ENCODE peak calls at places on chromosomes 7 and 10, in four cellular contexts. F is CD8-positive, alpha-beta T cell; I is cardiac muscle cell; K is upper lobe of right lung. Y is an unnamed sample.

GRCh38 chr7:106773228-106773627 is 91.9 kb upstream of the PIK3CG start:
- DNase-seq in F (no peak), I (no peak), K (no peak), Y (no peak)

GRCh38 chr7:157096286-157097055 is 42.3 kb upstream of the UBE3C start:
- DNase-seq in F (no peak), I (no peak), K (no peak), Y (no peak)

GRCh38 chr10:63713191-63714144 is 192.3 kb downstream of the REEP3 start:
- DNase-seq in F (no peak), I (peak), K (no peak), Y (no peak)

GRCh38 chr7:3065724-3066143 is 22.1 kb upstream of the CARD11 start:
- DNase-seq in F (peak), I (peak), K (no peak), Y (peak)

GRCh38 chr10:110912374-110912773 is 6.6 kb downstream of the BBIP1 start:
- DNase-seq in F (no peak), I (no peak), K (no peak), Y (no peak)

GRCh38 chr10:235921-236320 is 100.7 kb downstream of the ZMYND11 start:
- DNase-seq in F (no peak), I (no peak), K (no peak), Y (no peak)

GRCh38 chr7:149209518-149210269 is 14.3 kb downstream of the ZNF282 start:
- DNase-seq in F (peak), I (peak), K (no peak), Y (peak)

GRCh38 chr10:106027240-106027639 is 1137.3 kb downstream of the SORCS1 start:
- DNase-seq in F (no peak), I (no peak), K (no peak), Y (no peak)

GRCh38 chr7:105439174-105439893 is 50.6 kb upstream of the SRPK2 start:
- DNase-seq in F (no peak), I (no peak), K (peak), Y (no peak)

GRCh38 chr10:117938104-117938503 is 108.6 kb downstream of the RAB11FIP2 start:
- DNase-seq in F (no peak), I (no peak), K (no peak), Y (no peak)

GRCh38 chr10:6062101-6062771 is at the start of gene IL2RA:
- DNase-seq in F (no peak), I (no peak), K (no peak), Y (no peak)

GRCh38 chr10:68756246-68756645 is 35.2 kb downstream of the CCAR1 start:
- DNase-seq in F (no peak), I (no peak), K (no peak), Y (no peak)

GRCh38 chr10:43024942-43025700 is 51.7 kb upstream of the RET start:
- DNase-seq in F (no peak), I (no peak), K (peak), Y (no peak)

GRCh38 chr10:47243791-47244190 is 56.2 kb upstream of the GDF10 start:
- DNase-seq in F (no peak), I (no peak), K (no peak), Y (no peak)

GRCh38 chr10:116278832-116279231 is 5.8 kb upstream of the GFRA1 start:
- DNase-seq in F (no peak), I (no peak), K (no peak), Y (no peak)

GRCh38 chr7:156148547-156148946 is 336.3 kb upstream of the SHH start:
- DNase-seq in F (no peak), I (no peak), K (peak), Y (no peak)

GRCh38 chr7:132065973-132066611 is 509.7 kb upstream of the PODXL start:
- DNase-seq in F (no peak), I (no peak), K (no peak), Y (no peak)

GRCh38 chr10:8084799-8085198 is 30.3 kb downstream of the GATA3 start:
- DNase-seq in F (no peak), I (no peak), K (no peak), Y (no peak)

GRCh38 chr7:1936531-1937251 is 266.6 kb downstream of the ELFN1 start:
- DNase-seq in F (no peak), I (no peak), K (no peak), Y (peak)

GRCh38 chr10:95841711-95842498 is 65.9 kb upstream of the CC2D2B start:
- DNase-seq in F (no peak), I (peak), K (no peak), Y (no peak)

GRCh38 chr7:29588900-29589696 is 25.5 kb downstream of the PRR15 start:
- DNase-seq in F (peak), I (peak), K (no peak), Y (no peak)

GRCh38 chr7:50436133-50436802 is 13.9 kb downstream of the FIGNL1 start:
- DNase-seq in F (no peak), I (no peak), K (no peak), Y (no peak)

GRCh38 chr10:124224331-124225028 is 131.1 kb upstream of the CHST15 start:
- DNase-seq in F (no peak), I (no peak), K (no peak), Y (no peak)

GRCh38 chr10:727162-727790 is 37.8 kb upstream of the DIP2C start:
- DNase-seq in F (no peak), I (peak), K (no peak), Y (no peak)

GRCh38 chr10:73159038-73159648 is 8.7 kb downstream of the ECD start:
- DNase-seq in F (peak), I (peak), K (no peak), Y (no peak)

GRCh38 chr10:114095676-114096331 is 52.1 kb downstream of the ADRB1 start:
- DNase-seq in F (no peak), I (no peak), K (no peak), Y (no peak)

GRCh38 chr10:12483996-12484944 is 134.9 kb downstream of the CAMK1D start:
- DNase-seq in F (no peak), I (no peak), K (no peak), Y (no peak)

GRCh38 chr10:114068054-114068707 is 24.5 kb downstream of the ADRB1 start:
- DNase-seq in F (no peak), I (no peak), K (no peak), Y (no peak)

GRCh38 chr7:157299613-157300405 is 37.0 kb upstream of the DNAJB6 start:
- DNase-seq in F (no peak), I (no peak), K (no peak), Y (no peak)

GRCh38 chr7:129831424-129832058 is 121.2 kb downstream of the UBE2H start:
- DNase-seq in F (no peak), I (peak), K (no peak), Y (no peak)

GRCh38 chr10:26697922-26698608 is 564 bp downstream of the PDSS1 start:
- DNase-seq in F (no peak), I (no peak), K (no peak), Y (no peak)

GRCh38 chr7:30225863-30226361 is 58.5 kb upstream of the ZNRF2 start:
- DNase-seq in F (no peak), I (peak), K (peak), Y (peak)

GRCh38 chr10:79981356-79981672 is 32.4 kb upstream of the SFTPD start:
- DNase-seq in F (no peak), I (no peak), K (no peak), Y (no peak)

GRCh38 chr10:132571565-132572544 is 34.3 kb downstream of the INPP5A start:
- DNase-seq in F (peak), I (peak), K (no peak), Y (no peak)

GRCh38 chr10:62818426-62819011 is 2.4 kb upstream of the EGR2 start:
- DNase-seq in F (peak), I (peak), K (peak), Y (peak)

GRCh38 chr10:36621346-36621745 is 504.1 kb upstream of the ANKRD30A start:
- DNase-seq in F (no peak), I (no peak), K (no peak), Y (no peak)

GRCh38 chr7:65307651-65308299 is 65.9 kb upstream of the ZNF92 start:
- DNase-seq in F (peak), I (peak), K (no peak), Y (no peak)

GRCh38 chr10:36345770-36346169 is 703.7 kb upstream of the FZD8 start:
- DNase-seq in F (no peak), I (no peak), K (no peak), Y (no peak)

GRCh38 chr10:132685921-132686680 is 99.8 kb downstream of the NKX6-2 start:
- DNase-seq in F (no peak), I (no peak), K (peak), Y (peak)

GRCh38 chr10:31963598-31963980 is 35.0 kb upstream of the ARHGAP12 start:
- DNase-seq in F (no peak), I (no peak), K (no peak), Y (no peak)
- H3K27ac ChIP-seq in F (no peak), I (no peak), K (peak), Y (no peak)

GRCh38 chr7:131012477-131013031 is 278.5 kb upstream of the KLF14 start:
- DNase-seq in F (no peak), I (no peak), K (no peak), Y (no peak)
- H3K27ac ChIP-seq in F (no peak), I (no peak), K (peak), Y (peak)

GRCh38 chr10:29482591-29483421 is 152.0 kb downstream of the SVIL start:
- DNase-seq in F (no peak), I (no peak), K (no peak), Y (no peak)
- H3K27ac ChIP-seq in F (no peak), I (peak), K (no peak), Y (no peak)

GRCh38 chr7:830069-830468 is 2.2 kb upstream of the SUN1 start:
- DNase-seq in F (no peak), I (no peak), K (no peak), Y (no peak)

GRCh38 chr7:832968-833424 is 720 bp downstream of the SUN1 start:
- DNase-seq in F (no peak), I (no peak), K (no peak), Y (no peak)

GRCh38 chr7:832292-832967 is at the start of gene SUN1:
- DNase-seq in F (peak), I (peak), K (no peak), Y (no peak)

GRCh38 chr7:833601-834258 is 1.5 kb downstream of the SUN1 start:
- DNase-seq in F (no peak), I (no peak), K (no peak), Y (no peak)

DNA sequence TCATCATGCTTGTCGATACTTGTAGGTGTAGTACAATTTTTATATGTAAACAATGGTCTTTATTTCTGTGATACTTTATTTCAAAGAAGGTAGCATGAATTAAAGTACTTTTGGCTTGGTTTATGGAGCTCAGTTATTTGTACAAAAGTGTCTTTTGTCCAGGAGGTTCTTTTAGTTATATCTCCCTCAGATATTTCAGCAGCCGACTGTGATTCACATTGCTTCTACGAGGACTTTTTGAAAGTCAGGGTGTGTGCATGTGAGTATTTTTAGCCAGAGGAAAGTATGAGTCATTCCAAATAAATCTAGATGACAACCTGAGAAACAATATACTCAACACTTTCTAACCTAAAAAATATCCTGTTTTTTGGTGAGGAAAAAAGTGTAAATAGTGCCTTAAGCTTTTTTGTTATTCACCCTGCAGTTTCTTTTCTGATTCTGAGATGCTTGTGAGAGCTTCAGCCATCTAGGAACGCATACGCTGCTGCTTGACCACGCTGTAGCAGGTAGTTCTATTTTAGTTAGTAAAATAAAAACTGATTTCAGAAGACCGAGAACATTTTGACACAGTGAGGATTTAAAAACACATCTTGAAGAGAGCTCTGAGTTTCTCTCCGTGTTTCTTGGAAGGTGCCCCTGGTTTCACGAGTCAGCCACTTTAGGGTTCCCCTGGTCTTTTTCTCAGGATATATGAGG is 532 bp upstream of the SUN1 start:
- DNase-seq in F (no peak), I (peak), K (no peak), Y (no peak)
- H3K27ac ChIP-seq in F (peak), I (peak), K (peak), Y (peak)

DNA sequence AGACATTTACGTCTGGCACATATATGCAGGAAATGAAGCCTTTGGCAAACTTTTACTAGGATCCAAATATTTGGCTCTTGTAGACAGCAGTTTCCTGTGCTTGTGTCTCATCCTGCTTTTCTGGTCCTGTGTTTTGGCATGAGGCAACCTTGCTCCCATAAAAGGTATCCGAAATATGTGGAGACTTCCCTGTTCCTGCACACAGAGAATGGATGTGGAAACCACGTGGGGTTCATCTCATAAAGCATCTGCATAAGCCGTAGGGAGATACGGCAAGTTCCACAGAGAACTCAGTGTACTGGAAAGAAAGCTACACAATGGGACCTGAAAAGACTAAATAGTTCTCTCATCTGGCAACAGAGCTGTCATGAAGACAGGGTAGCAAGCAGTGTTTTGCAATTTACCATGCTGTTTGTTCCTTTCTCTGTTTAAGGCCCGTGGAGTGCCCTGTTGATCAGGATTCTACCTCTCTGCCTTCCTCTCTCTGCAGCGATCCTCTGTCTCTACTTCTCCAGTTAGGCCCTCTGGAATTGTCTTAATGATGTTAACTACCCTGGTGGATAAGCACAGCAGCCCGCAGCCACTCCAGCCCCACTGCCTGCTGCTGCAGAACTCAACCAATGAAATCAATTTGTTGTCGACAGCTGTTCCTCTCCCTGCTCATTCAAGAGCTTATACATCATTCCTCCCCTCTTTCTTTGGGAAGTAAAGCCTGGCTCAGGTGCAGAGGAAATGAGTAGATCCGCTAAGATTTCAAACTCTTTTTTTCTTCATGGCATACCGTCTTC is 293.6 kb downstream of the CSTF2T start:
- DNase-seq in F (no peak), I (no peak), K (no peak), Y (no peak)
- H3K27ac ChIP-seq in F (no peak), I (no peak), K (peak), Y (peak)

DNA sequence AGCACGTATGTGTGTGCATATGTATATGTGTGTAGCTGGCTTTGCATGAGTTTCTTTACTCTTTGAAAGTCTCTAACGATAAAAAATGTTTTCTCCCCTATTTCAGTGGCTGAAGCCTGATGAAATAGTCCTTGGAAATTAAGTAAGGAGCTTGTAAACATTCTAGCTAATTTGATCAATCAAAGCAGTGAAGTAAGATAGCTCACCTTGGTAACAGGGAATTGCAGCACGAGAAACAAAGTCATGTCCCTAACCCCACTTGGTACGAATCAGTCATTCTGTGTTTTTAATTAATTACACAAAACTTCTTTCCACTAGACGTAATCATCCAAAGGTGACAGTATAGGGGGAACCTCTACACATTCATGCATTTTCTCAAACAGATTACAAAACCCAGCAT is 41.5 kb downstream of the GPR37 start:
- DNase-seq in F (no peak), I (no peak), K (no peak), Y (no peak)
- H3K27ac ChIP-seq in F (no peak), I (no peak), K (no peak), Y (no peak)

GRCh38 chr10:46018453-46019169 is 11.8 kb downstream of the NCOA4 start:
- DNase-seq in F (no peak), I (no peak), K (no peak), Y (no peak)

GRCh38 chr10:46020871-46021553 is 9.4 kb downstream of the NCOA4 start:
- DNase-seq in F (no peak), I (no peak), K (no peak), Y (no peak)

GRCh38 chr10:46019541-46020343 is 10.7 kb downstream of the NCOA4 start:
- DNase-seq in F (no peak), I (peak), K (no peak), Y (no peak)

GRCh38 chr10:46019170-46019528 is 11.3 kb downstream of the NCOA4 start:
- DNase-seq in F (no peak), I (peak), K (no peak), Y (no peak)

DNA sequence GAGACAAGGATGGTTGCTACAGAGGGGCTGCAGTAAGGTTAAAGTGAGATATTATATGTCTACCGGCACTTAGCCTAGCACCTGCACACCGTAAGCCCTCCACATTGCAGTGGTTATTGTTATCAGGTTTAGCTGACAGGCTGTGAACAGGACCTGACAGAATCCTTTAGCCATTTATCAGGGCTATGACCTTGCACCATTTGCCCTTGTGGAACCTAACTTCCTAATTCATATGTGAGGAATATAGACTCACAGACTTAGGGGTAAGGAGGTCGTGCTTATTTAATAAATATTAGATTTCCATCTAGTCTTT is 10.1 kb downstream of the NCOA4 start:
- DNase-seq in F (no peak), I (peak), K (no peak), Y (no peak)
- H3K27ac ChIP-seq in F (no peak), I (peak), K (peak), Y (peak)

DNA sequence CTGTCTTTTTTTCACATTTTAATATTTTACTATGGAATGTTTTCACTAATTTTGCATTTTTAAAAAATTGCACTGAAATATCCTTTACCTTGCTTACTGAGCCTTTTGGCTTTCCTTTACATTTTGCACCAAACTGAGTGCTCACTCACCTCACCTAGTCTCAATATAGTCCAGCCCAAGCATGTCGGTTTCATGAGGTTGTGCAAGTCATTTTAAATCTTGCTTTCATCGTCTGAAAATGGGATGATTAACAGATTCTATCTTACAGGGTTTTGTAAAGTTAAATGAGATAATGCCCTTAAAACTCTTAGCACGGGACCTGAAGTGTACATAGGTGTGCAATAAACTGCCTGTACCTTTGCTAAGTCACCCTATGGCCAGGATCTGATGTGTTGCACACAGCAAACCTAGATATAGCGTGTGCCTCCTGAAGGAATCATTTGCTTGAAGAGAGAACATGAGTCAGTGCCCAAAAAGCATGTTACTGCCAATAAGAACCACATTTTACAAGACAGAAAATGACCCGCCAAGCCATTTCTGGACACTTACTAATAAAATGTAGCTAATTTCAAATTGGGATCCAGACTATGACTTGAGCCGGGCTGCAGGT is 199.8 kb downstream of the JCAD start:
- DNase-seq in F (no peak), I (no peak), K (no peak), Y (no peak)
- H3K27ac ChIP-seq in F (no peak), I (no peak), K (no peak), Y (no peak)